ENCODE peak calls at places on chromosomes 12 and 14, in nine cellular contexts. K is activated naive CD4-positive, alpha-beta T cell treated with anti-CD3 and anti-CD28 coated beads, Interleukin-2, amount 10 ng/mL, durations not matched to agents 7 days and 5 days; O is prostate gland; G is PC-3; F is AG08396; U is AG20443; Q is NCI-H1417; V is HEK293T; C is astrocyte of the hippocampus. P is an unnamed sample.

GRCh38 chr14:104292084-104292970 is 153.9 kb downstream of the KIF26A start:
- DNase-seq in K (peak; percentile 10), O (no peak), G (no peak), F (no peak), U (no peak), Q (no peak), V (no peak), C (no peak), P (no peak)

GRCh38 chr14:81221579-81222102 is 882 bp upstream of the GTF2A1 start:
- DNase-seq in K (no peak), O (peak; percentile 6), G (no peak), F (no peak), U (no peak), Q (peak; percentile 73), V (no peak), C (no peak), P (no peak)

GRCh38 chr12:12503384-12504078 is 59.1 kb downstream of the DUSP16 start:
- DNase-seq in K (no peak), O (no peak), G (no peak), F (no peak), U (no peak), Q (no peak), V (no peak), C (no peak), P (no peak)

GRCh38 chr14:54737132-54737711 is 165.4 kb downstream of the GCH1 start:
- DNase-seq in K (no peak), O (no peak), G (peak; percentile 94), F (peak; percentile 43), U (peak; percentile 51), Q (no peak), V (no peak), C (peak; percentile 68), P (peak; percentile 79)

GRCh38 chr12:12425616-12426015 is 68.7 kb downstream of the BORCS5 start:
- DNase-seq in K (no peak), O (no peak), G (no peak), F (no peak), U (peak; percentile 38), Q (no peak), V (no peak), C (no peak), P (no peak)

GRCh38 chr12:58819345-58819744 is 101.0 kb downstream of the LRIG3 start:
- DNase-seq in K (no peak), O (no peak), G (no peak), F (no peak), U (no peak), Q (no peak), V (no peak), C (no peak), P (no peak)

GRCh38 chr14:87630808-87631207 is 362.2 kb downstream of the GALC start:
- DNase-seq in K (no peak), O (no peak), G (no peak), F (no peak), U (no peak), Q (no peak), V (no peak), C (no peak), P (no peak)

GRCh38 chr14:68476212-68476964 is 316.5 kb downstream of the ZFP36L1 start:
- DNase-seq in K (no peak), O (no peak), G (peak; percentile 85), F (peak; percentile 28), U (peak; percentile 80), Q (no peak), V (no peak), C (peak; percentile 83), P (peak; percentile 52)

GRCh38 chr12:123744836-123745235 is 17.3 kb upstream of the DNAH10 start:
- DNase-seq in K (no peak), O (no peak), G (peak; percentile 34), F (no peak), U (no peak), Q (no peak), V (no peak), C (no peak), P (no peak)

GRCh38 chr12:124636138-124636968 is 68.9 kb upstream of the NCOR2 start:
- DNase-seq in K (peak; percentile 70), O (no peak), G (peak; percentile 89), F (peak; percentile 27), U (peak; percentile 24), Q (no peak), V (no peak), C (peak; percentile 41), P (peak; percentile 72)

GRCh38 chr12:14239350-14239934 is 126.0 kb upstream of the ATF7IP start:
- DNase-seq in K (peak; percentile 37), O (no peak), G (peak; percentile 63), F (no peak), U (peak; percentile 41), Q (no peak), V (no peak), C (peak; percentile 32), P (no peak)

GRCh38 chr14:96100171-96101064 is 61.3 kb downstream of the C14orf132 start:
- DNase-seq in K (peak; percentile 71), O (peak; percentile 64), G (peak; percentile 78), F (peak; percentile 76), U (peak; percentile 85), Q (peak; percentile 69), V (peak; percentile 79), C (peak; percentile 85), P (peak; percentile 79)

GRCh38 chr12:108840605-108841328 is 16.6 kb downstream of the SSH1 start:
- DNase-seq in K (no peak), O (no peak), G (no peak), F (no peak), U (no peak), Q (no peak), V (no peak), C (no peak), P (no peak)

GRCh38 chr14:56189306-56189705 is 71.1 kb downstream of the PELI2 start:
- DNase-seq in K (no peak), O (no peak), G (peak; percentile 77), F (peak; percentile 20), U (peak; percentile 34), Q (no peak), V (no peak), C (peak; percentile 79), P (no peak)

GRCh38 chr14:100246809-100247428 is 8.0 kb downstream of the YY1 start:
- DNase-seq in K (no peak), O (no peak), G (peak; percentile 80), F (peak; percentile 27), U (peak; percentile 45), Q (peak; percentile 59), V (peak; percentile 65), C (peak; percentile 57), P (peak; percentile 50)

GRCh38 chr14:103136388-103137271 is 13.4 kb downstream of the TNFAIP2 start:
- DNase-seq in K (no peak), O (no peak), G (peak; percentile 84), F (peak; percentile 83), U (peak; percentile 83), Q (no peak), V (no peak), C (peak; percentile 71), P (peak; percentile 86)

GRCh38 chr14:102182190-102182589 is 42.5 kb downstream of the WDR20 start:
- DNase-seq in K (no peak), O (no peak), G (peak; percentile 41), F (peak; percentile 39), U (peak; percentile 59), Q (no peak), V (no peak), C (peak; percentile 55), P (peak; percentile 83)

GRCh38 chr14:88233915-88234314 is 89.2 kb downstream of the KCNK10 start:
- DNase-seq in K (no peak), O (no peak), G (no peak), F (no peak), U (no peak), Q (peak; percentile 32), V (peak; percentile 32), C (no peak), P (peak; percentile 6)

GRCh38 chr14:78725086-78725485 is 554.9 kb downstream of the NRXN3 start:
- DNase-seq in K (no peak), O (no peak), G (no peak), F (no peak), U (no peak), Q (peak; percentile 69), V (no peak), C (no peak), P (no peak)

GRCh38 chr14:99664636-99665273 is 19.3 kb upstream of the CYP46A1 start:
- DNase-seq in K (no peak), O (no peak), G (no peak), F (no peak), U (no peak), Q (no peak), V (no peak), C (no peak), P (no peak)

GRCh38 chr12:45878630-45879255 is 111.6 kb downstream of the SCAF11 start:
- DNase-seq in K (peak; percentile 38), O (no peak), G (peak; percentile 25), F (no peak), U (no peak), Q (peak; percentile 16), V (no peak), C (no peak), P (no peak)

P was measured in HT1080.